ENCODE peak calls at places on chromosomes 11 and 22, in five cellular contexts. One of them, this sample, is unnamed.

GRCh38 chr11:34916810-34917780 is 677 bp downstream of the PDHX start:
- DNase-seq in nucleus accumbens: no peak
- DNase-seq in natural killer cell treated with Interleukin-12 subunit alpha and Interleukin-12 subunit beta and Interleukin-15 and Interleukin-18, amount 100 ng/mL, for 72 hours: no peak
- DNase-seq in stimulated activated CD4-positive, alpha-beta T cell treated with anti-CD3 and anti-CD28 coated beads, Interleukin-2, amount 100 ng/mL, for 24 hours: no peak
- DNase-seq in cardiac fibroblast: peak
- DNase-seq in this sample: no peak

GRCh38 chr11:125443767-125444311 is 52.2 kb downstream of the FEZ1 start:
- DNase-seq in stimulated activated CD4-positive, alpha-beta T cell treated with anti-CD3 and anti-CD28 coated beads, Interleukin-2, amount 100 ng/mL, for 24 hours: no peak
- DNase-seq in natural killer cell treated with Interleukin-12 subunit alpha and Interleukin-12 subunit beta and Interleukin-15 and Interleukin-18, amount 100 ng/mL, for 72 hours: no peak
- DNase-seq in nucleus accumbens: peak
- DNase-seq in cardiac fibroblast: no peak
- DNase-seq in this sample: no peak

GRCh38 chr11:90594658-90595057 is 371.8 kb upstream of the CHORDC1 start:
- DNase-seq in natural killer cell treated with Interleukin-12 subunit alpha and Interleukin-12 subunit beta and Interleukin-15 and Interleukin-18, amount 100 ng/mL, for 72 hours: no peak
- DNase-seq in nucleus accumbens: no peak
- DNase-seq in stimulated activated CD4-positive, alpha-beta T cell treated with anti-CD3 and anti-CD28 coated beads, Interleukin-2, amount 100 ng/mL, for 24 hours: no peak
- DNase-seq in cardiac fibroblast: no peak
- DNase-seq in this sample: no peak

GRCh38 chr11:71139516-71140205 is 112.7 kb downstream of the SHANK2 start:
- DNase-seq in cardiac fibroblast: no peak
- DNase-seq in nucleus accumbens: peak
- DNase-seq in stimulated activated CD4-positive, alpha-beta T cell treated with anti-CD3 and anti-CD28 coated beads, Interleukin-2, amount 100 ng/mL, for 24 hours: no peak
- DNase-seq in natural killer cell treated with Interleukin-12 subunit alpha and Interleukin-12 subunit beta and Interleukin-15 and Interleukin-18, amount 100 ng/mL, for 72 hours: no peak
- DNase-seq in this sample: peak

GRCh38 chr22:48960576-48960975 is 867.1 kb downstream of the BRD1 start:
- DNase-seq in cardiac fibroblast: no peak
- DNase-seq in stimulated activated CD4-positive, alpha-beta T cell treated with anti-CD3 and anti-CD28 coated beads, Interleukin-2, amount 100 ng/mL, for 24 hours: no peak
- DNase-seq in nucleus accumbens: no peak
- DNase-seq in natural killer cell treated with Interleukin-12 subunit alpha and Interleukin-12 subunit beta and Interleukin-15 and Interleukin-18, amount 100 ng/mL, for 72 hours: no peak
- DNase-seq in this sample: no peak

GRCh38 chr11:16780146-16780545 is 41.7 kb downstream of the C11orf58 start:
- DNase-seq in natural killer cell treated with Interleukin-12 subunit alpha and Interleukin-12 subunit beta and Interleukin-15 and Interleukin-18, amount 100 ng/mL, for 72 hours: peak
- DNase-seq in stimulated activated CD4-positive, alpha-beta T cell treated with anti-CD3 and anti-CD28 coated beads, Interleukin-2, amount 100 ng/mL, for 24 hours: no peak
- DNase-seq in cardiac fibroblast: no peak
- DNase-seq in nucleus accumbens: no peak
- DNase-seq in this sample: no peak

GRCh38 chr11:73218106-73218829 is at the start of gene P2RY2:
- DNase-seq in cardiac fibroblast: peak
- DNase-seq in nucleus accumbens: no peak
- DNase-seq in stimulated activated CD4-positive, alpha-beta T cell treated with anti-CD3 and anti-CD28 coated beads, Interleukin-2, amount 100 ng/mL, for 24 hours: peak
- DNase-seq in natural killer cell treated with Interleukin-12 subunit alpha and Interleukin-12 subunit beta and Interleukin-15 and Interleukin-18, amount 100 ng/mL, for 72 hours: peak
- DNase-seq in this sample: peak

GRCh38 chr11:6402561-6402981 is 12.3 kb downstream of the SMPD1 start:
- DNase-seq in nucleus accumbens: no peak
- DNase-seq in cardiac fibroblast: no peak
- DNase-seq in stimulated activated CD4-positive, alpha-beta T cell treated with anti-CD3 and anti-CD28 coated beads, Interleukin-2, amount 100 ng/mL, for 24 hours: peak
- DNase-seq in natural killer cell treated with Interleukin-12 subunit alpha and Interleukin-12 subunit beta and Interleukin-15 and Interleukin-18, amount 100 ng/mL, for 72 hours: peak
- DNase-seq in this sample: no peak

GRCh38 chr11:58919561-58919960 is 19.7 kb upstream of the GLYATL1 start:
- DNase-seq in cardiac fibroblast: peak
- DNase-seq in natural killer cell treated with Interleukin-12 subunit alpha and Interleukin-12 subunit beta and Interleukin-15 and Interleukin-18, amount 100 ng/mL, for 72 hours: no peak
- DNase-seq in nucleus accumbens: no peak
- DNase-seq in stimulated activated CD4-positive, alpha-beta T cell treated with anti-CD3 and anti-CD28 coated beads, Interleukin-2, amount 100 ng/mL, for 24 hours: no peak
- DNase-seq in this sample: no peak

GRCh38 chr22:31605851-31606585 is 56.0 kb downstream of the PISD start:
- DNase-seq in natural killer cell treated with Interleukin-12 subunit alpha and Interleukin-12 subunit beta and Interleukin-15 and Interleukin-18, amount 100 ng/mL, for 72 hours: no peak
- DNase-seq in nucleus accumbens: no peak
- DNase-seq in cardiac fibroblast: no peak
- DNase-seq in stimulated activated CD4-positive, alpha-beta T cell treated with anti-CD3 and anti-CD28 coated beads, Interleukin-2, amount 100 ng/mL, for 24 hours: no peak
- DNase-seq in this sample: no peak

GRCh38 chr22:40008726-40009125 is 14.0 kb downstream of the FAM83F start:
- DNase-seq in nucleus accumbens: no peak
- DNase-seq in natural killer cell treated with Interleukin-12 subunit alpha and Interleukin-12 subunit beta and Interleukin-15 and Interleukin-18, amount 100 ng/mL, for 72 hours: no peak
- DNase-seq in stimulated activated CD4-positive, alpha-beta T cell treated with anti-CD3 and anti-CD28 coated beads, Interleukin-2, amount 100 ng/mL, for 24 hours: no peak
- DNase-seq in cardiac fibroblast: no peak
- DNase-seq in this sample: no peak

GRCh38 chr11:118437736-118438125 is 1.4 kb downstream of the KMT2A start:
- DNase-seq in cardiac fibroblast: no peak
- DNase-seq in natural killer cell treated with Interleukin-12 subunit alpha and Interleukin-12 subunit beta and Interleukin-15 and Interleukin-18, amount 100 ng/mL, for 72 hours: no peak
- DNase-seq in stimulated activated CD4-positive, alpha-beta T cell treated with anti-CD3 and anti-CD28 coated beads, Interleukin-2, amount 100 ng/mL, for 24 hours: peak
- DNase-seq in nucleus accumbens: peak
- DNase-seq in this sample: peak

GRCh38 chr11:118636569-118637290 is 29.3 kb downstream of the PHLDB1 start:
- DNase-seq in natural killer cell treated with Interleukin-12 subunit alpha and Interleukin-12 subunit beta and Interleukin-15 and Interleukin-18, amount 100 ng/mL, for 72 hours: no peak
- DNase-seq in stimulated activated CD4-positive, alpha-beta T cell treated with anti-CD3 and anti-CD28 coated beads, Interleukin-2, amount 100 ng/mL, for 24 hours: no peak
- DNase-seq in nucleus accumbens: no peak
- DNase-seq in cardiac fibroblast: peak
- DNase-seq in this sample: no peak

GRCh38 chr11:72493426-72494108 is 59.2 kb upstream of the CLPB start:
- DNase-seq in nucleus accumbens: no peak
- DNase-seq in cardiac fibroblast: no peak
- DNase-seq in natural killer cell treated with Interleukin-12 subunit alpha and Interleukin-12 subunit beta and Interleukin-15 and Interleukin-18, amount 100 ng/mL, for 72 hours: no peak
- DNase-seq in stimulated activated CD4-positive, alpha-beta T cell treated with anti-CD3 and anti-CD28 coated beads, Interleukin-2, amount 100 ng/mL, for 24 hours: no peak
- DNase-seq in this sample: no peak

GRCh38 chr11:66689661-66690590 is 12.2 kb upstream of the RBM4B start:
- DNase-seq in nucleus accumbens: no peak
- DNase-seq in cardiac fibroblast: no peak
- DNase-seq in natural killer cell treated with Interleukin-12 subunit alpha and Interleukin-12 subunit beta and Interleukin-15 and Interleukin-18, amount 100 ng/mL, for 72 hours: no peak
- DNase-seq in stimulated activated CD4-positive, alpha-beta T cell treated with anti-CD3 and anti-CD28 coated beads, Interleukin-2, amount 100 ng/mL, for 24 hours: no peak
- DNase-seq in this sample: no peak

GRCh38 chr22:40334899-40335298 is 11.4 kb upstream of the ADSL start:
- DNase-seq in cardiac fibroblast: no peak
- DNase-seq in nucleus accumbens: no peak
- DNase-seq in stimulated activated CD4-positive, alpha-beta T cell treated with anti-CD3 and anti-CD28 coated beads, Interleukin-2, amount 100 ng/mL, for 24 hours: no peak
- DNase-seq in natural killer cell treated with Interleukin-12 subunit alpha and Interleukin-12 subunit beta and Interleukin-15 and Interleukin-18, amount 100 ng/mL, for 72 hours: no peak
- DNase-seq in this sample: no peak

GRCh38 chr11:108963118-108963517 is 298.2 kb downstream of the DDX10 start:
- DNase-seq in nucleus accumbens: no peak
- DNase-seq in natural killer cell treated with Interleukin-12 subunit alpha and Interleukin-12 subunit beta and Interleukin-15 and Interleukin-18, amount 100 ng/mL, for 72 hours: no peak
- DNase-seq in stimulated activated CD4-positive, alpha-beta T cell treated with anti-CD3 and anti-CD28 coated beads, Interleukin-2, amount 100 ng/mL, for 24 hours: no peak
- DNase-seq in cardiac fibroblast: no peak
- DNase-seq in this sample: no peak

GRCh38 chr22:23178512-23179254 is 1.6 kb upstream of the BCR start:
- DNase-seq in stimulated activated CD4-positive, alpha-beta T cell treated with anti-CD3 and anti-CD28 coated beads, Interleukin-2, amount 100 ng/mL, for 24 hours: peak
- DNase-seq in natural killer cell treated with Interleukin-12 subunit alpha and Interleukin-12 subunit beta and Interleukin-15 and Interleukin-18, amount 100 ng/mL, for 72 hours: peak
- DNase-seq in cardiac fibroblast: peak
- DNase-seq in nucleus accumbens: peak
- DNase-seq in this sample: peak

GRCh38 chr11:2999464-2999998 is 7.4 kb upstream of the NAP1L4 start:
- DNase-seq in nucleus accumbens: no peak
- DNase-seq in stimulated activated CD4-positive, alpha-beta T cell treated with anti-CD3 and anti-CD28 coated beads, Interleukin-2, amount 100 ng/mL, for 24 hours: no peak
- DNase-seq in natural killer cell treated with Interleukin-12 subunit alpha and Interleukin-12 subunit beta and Interleukin-15 and Interleukin-18, amount 100 ng/mL, for 72 hours: no peak
- DNase-seq in cardiac fibroblast: no peak
- DNase-seq in this sample: no peak

GRCh38 chr11:10107522-10107921 is 186.5 kb downstream of the SBF2 start:
- DNase-seq in natural killer cell treated with Interleukin-12 subunit alpha and Interleukin-12 subunit beta and Interleukin-15 and Interleukin-18, amount 100 ng/mL, for 72 hours: no peak
- DNase-seq in nucleus accumbens: no peak
- DNase-seq in cardiac fibroblast: no peak
- DNase-seq in stimulated activated CD4-positive, alpha-beta T cell treated with anti-CD3 and anti-CD28 coated beads, Interleukin-2, amount 100 ng/mL, for 24 hours: no peak
- DNase-seq in this sample: no peak

GRCh38 chr11:33197915-33198727 is 36.8 kb upstream of the CSTF3 start:
- DNase-seq in cardiac fibroblast: no peak
- DNase-seq in stimulated activated CD4-positive, alpha-beta T cell treated with anti-CD3 and anti-CD28 coated beads, Interleukin-2, amount 100 ng/mL, for 24 hours: no peak
- DNase-seq in natural killer cell treated with Interleukin-12 subunit alpha and Interleukin-12 subunit beta and Interleukin-15 and Interleukin-18, amount 100 ng/mL, for 72 hours: no peak
- DNase-seq in nucleus accumbens: no peak
- DNase-seq in this sample: no peak

GRCh38 chr11:67240575-67241389 is 25.5 kb upstream of the GRK2 start:
- DNase-seq in stimulated activated CD4-positive, alpha-beta T cell treated with anti-CD3 and anti-CD28 coated beads, Interleukin-2, amount 100 ng/mL, for 24 hours: peak
- DNase-seq in natural killer cell treated with Interleukin-12 subunit alpha and Interleukin-12 subunit beta and Interleukin-15 and Interleukin-18, amount 100 ng/mL, for 72 hours: peak
- DNase-seq in nucleus accumbens: peak
- DNase-seq in cardiac fibroblast: peak
- DNase-seq in this sample: peak

GRCh38 chr22:44449061-44449682 is 48.9 kb downstream of the RTL6 start:
- DNase-seq in stimulated activated CD4-positive, alpha-beta T cell treated with anti-CD3 and anti-CD28 coated beads, Interleukin-2, amount 100 ng/mL, for 24 hours: no peak
- DNase-seq in natural killer cell treated with Interleukin-12 subunit alpha and Interleukin-12 subunit beta and Interleukin-15 and Interleukin-18, amount 100 ng/mL, for 72 hours: no peak
- DNase-seq in nucleus accumbens: no peak
- DNase-seq in cardiac fibroblast: peak
- DNase-seq in this sample: peak

GRCh38 chr11:40241524-40242037 is 1217.9 kb downstream of the LRRC4C start:
- DNase-seq in stimulated activated CD4-positive, alpha-beta T cell treated with anti-CD3 and anti-CD28 coated beads, Interleukin-2, amount 100 ng/mL, for 24 hours: no peak
- DNase-seq in nucleus accumbens: no peak
- DNase-seq in cardiac fibroblast: no peak
- DNase-seq in natural killer cell treated with Interleukin-12 subunit alpha and Interleukin-12 subunit beta and Interleukin-15 and Interleukin-18, amount 100 ng/mL, for 72 hours: no peak
- DNase-seq in this sample: no peak

GRCh38 chr11:16857186-16857585 is 118.7 kb downstream of the C11orf58 start:
- DNase-seq in nucleus accumbens: no peak
- DNase-seq in natural killer cell treated with Interleukin-12 subunit alpha and Interleukin-12 subunit beta and Interleukin-15 and Interleukin-18, amount 100 ng/mL, for 72 hours: no peak
- DNase-seq in cardiac fibroblast: no peak
- DNase-seq in stimulated activated CD4-positive, alpha-beta T cell treated with anti-CD3 and anti-CD28 coated beads, Interleukin-2, amount 100 ng/mL, for 24 hours: no peak
- DNase-seq in this sample: no peak

GRCh38 chr11:83087035-83087434 is 15.3 kb upstream of the RAB30 start:
- DNase-seq in natural killer cell treated with Interleukin-12 subunit alpha and Interleukin-12 subunit beta and Interleukin-15 and Interleukin-18, amount 100 ng/mL, for 72 hours: no peak
- DNase-seq in nucleus accumbens: no peak
- DNase-seq in stimulated activated CD4-positive, alpha-beta T cell treated with anti-CD3 and anti-CD28 coated beads, Interleukin-2, amount 100 ng/mL, for 24 hours: no peak
- DNase-seq in cardiac fibroblast: peak
- DNase-seq in this sample: no peak

GRCh38 chr11:1772270-1773130 is 8.8 kb upstream of the CTSD start:
- DNase-seq in natural killer cell treated with Interleukin-12 subunit alpha and Interleukin-12 subunit beta and Interleukin-15 and Interleukin-18, amount 100 ng/mL, for 72 hours: peak
- DNase-seq in cardiac fibroblast: peak
- DNase-seq in stimulated activated CD4-positive, alpha-beta T cell treated with anti-CD3 and anti-CD28 coated beads, Interleukin-2, amount 100 ng/mL, for 24 hours: peak
- DNase-seq in nucleus accumbens: peak
- DNase-seq in this sample: peak

GRCh38 chr11:73242291-73243092 is 24.4 kb downstream of the P2RY2 start:
- DNase-seq in cardiac fibroblast: peak
- DNase-seq in nucleus accumbens: peak
- DNase-seq in stimulated activated CD4-positive, alpha-beta T cell treated with anti-CD3 and anti-CD28 coated beads, Interleukin-2, amount 100 ng/mL, for 24 hours: peak
- DNase-seq in natural killer cell treated with Interleukin-12 subunit alpha and Interleukin-12 subunit beta and Interleukin-15 and Interleukin-18, amount 100 ng/mL, for 72 hours: peak
- DNase-seq in this sample: peak

GRCh38 chr11:64876835-64877341 is 1.5 kb downstream of the EHD1 start:
- DNase-seq in stimulated activated CD4-positive, alpha-beta T cell treated with anti-CD3 and anti-CD28 coated beads, Interleukin-2, amount 100 ng/mL, for 24 hours: no peak
- DNase-seq in natural killer cell treated with Interleukin-12 subunit alpha and Interleukin-12 subunit beta and Interleukin-15 and Interleukin-18, amount 100 ng/mL, for 72 hours: no peak
- DNase-seq in cardiac fibroblast: peak
- DNase-seq in nucleus accumbens: no peak
- DNase-seq in this sample: peak

GRCh38 chr22:22573047-22573889 is 14.2 kb upstream of the PRAME start:
- DNase-seq in cardiac fibroblast: no peak
- DNase-seq in nucleus accumbens: no peak
- DNase-seq in natural killer cell treated with Interleukin-12 subunit alpha and Interleukin-12 subunit beta and Interleukin-15 and Interleukin-18, amount 100 ng/mL, for 72 hours: no peak
- DNase-seq in stimulated activated CD4-positive, alpha-beta T cell treated with anti-CD3 and anti-CD28 coated beads, Interleukin-2, amount 100 ng/mL, for 24 hours: no peak
- DNase-seq in this sample: no peak

GRCh38 chr11:108536783-108537182 is 38.6 kb upstream of the POGLUT3 start:
- DNase-seq in stimulated activated CD4-positive, alpha-beta T cell treated with anti-CD3 and anti-CD28 coated beads, Interleukin-2, amount 100 ng/mL, for 24 hours: no peak
- DNase-seq in cardiac fibroblast: no peak
- DNase-seq in natural killer cell treated with Interleukin-12 subunit alpha and Interleukin-12 subunit beta and Interleukin-15 and Interleukin-18, amount 100 ng/mL, for 72 hours: no peak
- DNase-seq in nucleus accumbens: no peak
- DNase-seq in this sample: no peak

GRCh38 chr11:116887909-116888556 is 50.6 kb upstream of the APOA1 start:
- DNase-seq in nucleus accumbens: no peak
- DNase-seq in cardiac fibroblast: no peak
- DNase-seq in natural killer cell treated with Interleukin-12 subunit alpha and Interleukin-12 subunit beta and Interleukin-15 and Interleukin-18, amount 100 ng/mL, for 72 hours: no peak
- DNase-seq in stimulated activated CD4-positive, alpha-beta T cell treated with anti-CD3 and anti-CD28 coated beads, Interleukin-2, amount 100 ng/mL, for 24 hours: no peak
- DNase-seq in this sample: no peak

GRCh38 chr11:60370811-60371297 is 7.5 kb upstream of the MS4A7 start:
- DNase-seq in stimulated activated CD4-positive, alpha-beta T cell treated with anti-CD3 and anti-CD28 coated beads, Interleukin-2, amount 100 ng/mL, for 24 hours: no peak
- DNase-seq in cardiac fibroblast: peak
- DNase-seq in natural killer cell treated with Interleukin-12 subunit alpha and Interleukin-12 subunit beta and Interleukin-15 and Interleukin-18, amount 100 ng/mL, for 72 hours: no peak
- DNase-seq in nucleus accumbens: no peak
- DNase-seq in this sample: no peak

GRCh38 chr22:49672013-49672516 is 155.6 kb downstream of the BRD1 start:
- DNase-seq in natural killer cell treated with Interleukin-12 subunit alpha and Interleukin-12 subunit beta and Interleukin-15 and Interleukin-18, amount 100 ng/mL, for 72 hours: no peak
- DNase-seq in cardiac fibroblast: no peak
- DNase-seq in stimulated activated CD4-positive, alpha-beta T cell treated with anti-CD3 and anti-CD28 coated beads, Interleukin-2, amount 100 ng/mL, for 24 hours: no peak
- DNase-seq in nucleus accumbens: no peak
- DNase-seq in this sample: no peak

GRCh38 chr11:124897681-124898680 is at the start of gene ROBO4:
- DNase-seq in stimulated activated CD4-positive, alpha-beta T cell treated with anti-CD3 and anti-CD28 coated beads, Interleukin-2, amount 100 ng/mL, for 24 hours: no peak
- DNase-seq in cardiac fibroblast: peak
- DNase-seq in nucleus accumbens: no peak
- DNase-seq in natural killer cell treated with Interleukin-12 subunit alpha and Interleukin-12 subunit beta and Interleukin-15 and Interleukin-18, amount 100 ng/mL, for 72 hours: no peak
- DNase-seq in this sample: peak

GRCh38 chr11:128697645-128698174 is 3.8 kb downstream of the FLI1 start:
- DNase-seq in stimulated activated CD4-positive, alpha-beta T cell treated with anti-CD3 and anti-CD28 coated beads, Interleukin-2, amount 100 ng/mL, for 24 hours: no peak
- DNase-seq in nucleus accumbens: no peak
- DNase-seq in natural killer cell treated with Interleukin-12 subunit alpha and Interleukin-12 subunit beta and Interleukin-15 and Interleukin-18, amount 100 ng/mL, for 72 hours: no peak
- DNase-seq in cardiac fibroblast: no peak
- DNase-seq in this sample: no peak

GRCh38 chr11:20075627-20076026 is 84.6 kb downstream of the DBX1 start:
- DNase-seq in stimulated activated CD4-positive, alpha-beta T cell treated with anti-CD3 and anti-CD28 coated beads, Interleukin-2, amount 100 ng/mL, for 24 hours: no peak
- DNase-seq in cardiac fibroblast: no peak
- DNase-seq in natural killer cell treated with Interleukin-12 subunit alpha and Interleukin-12 subunit beta and Interleukin-15 and Interleukin-18, amount 100 ng/mL, for 72 hours: no peak
- DNase-seq in nucleus accumbens: no peak
- DNase-seq in this sample: no peak